ENCODE peak calls at places on chromosomes 7 and 10, in eight cellular contexts. D is SK-N-SH, S is Panc1, E is sigmoid colon, C is K562, U is transverse colon, V is upper lobe of left lung, W is GM23338. Y is an unnamed sample.

GRCh38 chr10:72308320-72308987 is 34.7 kb downstream of the DDIT4 start:
- DNase-seq in D (peak; percentile 78), S (no peak), E (peak; percentile 82), C (peak; percentile 86), U (peak; percentile 63), V (peak; percentile 72), W (no peak), Y (no peak)

GRCh38 chr10:3226960-3227724 is 54.6 kb upstream of the PITRM1 start:
- DNase-seq in D (no peak), S (no peak), E (no peak), C (no peak), U (no peak), V (no peak), W (no peak), Y (no peak)

GRCh38 chr10:80471715-80472233 is 17.7 kb downstream of the TSPAN14 start:
- DNase-seq in D (no peak), S (no peak), E (no peak), C (no peak), U (no peak), V (no peak), W (no peak), Y (no peak)

GRCh38 chr7:95095259-95096122 is 188.1 kb downstream of the PPP1R9A start:
- DNase-seq in D (no peak), S (no peak), E (no peak), C (no peak), U (no peak), V (no peak), W (no peak), Y (no peak)

GRCh38 chr7:103075337-103075918 is 488 bp downstream of the ARMC10 start:
- DNase-seq in D (peak; percentile 89), S (no peak), E (peak; percentile 78), C (peak; percentile 62), U (peak; percentile 56), V (peak; percentile 64), W (peak; percentile 86), Y (peak; percentile 49)

GRCh38 chr7:22980422-22980821 is 33.5 kb downstream of the HYCC1 start:
- DNase-seq in D (no peak), S (no peak), E (no peak), C (no peak), U (no peak), V (no peak), W (no peak), Y (no peak)

GRCh38 chr10:20271490-20271889 is 455.3 kb downstream of the PLXDC2 start:
- DNase-seq in D (peak; percentile 4), S (no peak), E (no peak), C (no peak), U (no peak), V (no peak), W (peak; percentile 34), Y (no peak)

GRCh38 chr10:72098301-72099053 is 10.1 kb upstream of the SPOCK2 start:
- DNase-seq in D (no peak), S (no peak), E (no peak), C (peak; percentile 42), U (no peak), V (no peak), W (no peak), Y (no peak)

GRCh38 chr7:143279186-143280098 is 5.3 kb upstream of the TMEM139 start:
- DNase-seq in D (no peak), S (no peak), E (no peak), C (no peak), U (no peak), V (no peak), W (peak; percentile 48), Y (no peak)

GRCh38 chr7:122302826-122303521 is 1.6 kb downstream of the FEZF1 start:
- DNase-seq in D (no peak), S (no peak), E (no peak), C (no peak), U (no peak), V (no peak), W (no peak), Y (no peak)

GRCh38 chr10:63901916-63902315 is 380.7 kb downstream of the REEP3 start:
- DNase-seq in D (no peak), S (no peak), E (no peak), C (no peak), U (no peak), V (no peak), W (no peak), Y (no peak)

GRCh38 chr7:34143397-34143796 is 238.1 kb downstream of the BMPER start:
- DNase-seq in D (no peak), S (no peak), E (no peak), C (no peak), U (no peak), V (no peak), W (no peak), Y (no peak)

GRCh38 chr7:69052447-69052846 is 545.8 kb upstream of the AUTS2 start:
- DNase-seq in D (no peak), S (no peak), E (no peak), C (no peak), U (no peak), V (no peak), W (no peak), Y (no peak)

GRCh38 chr10:47299989-47300931 is at the start of gene GDF10:
- DNase-seq in D (peak; percentile 73), S (no peak), E (no peak), C (no peak), U (no peak), V (no peak), W (peak; percentile 66), Y (no peak)

GRCh38 chr7:37433166-37433565 is 15.5 kb downstream of the ELMO1 start:
- DNase-seq in D (no peak), S (no peak), E (no peak), C (no peak), U (no peak), V (no peak), W (peak; percentile 55), Y (no peak)

GRCh38 chr10:86863443-86863842 is 94.0 kb downstream of the MMRN2 start:
- DNase-seq in D (no peak), S (no peak), E (no peak), C (no peak), U (no peak), V (no peak), W (no peak), Y (no peak)

GRCh38 chr10:96906864-96907263 is 74.8 kb downstream of the LCOR start:
- DNase-seq in D (no peak), S (no peak), E (no peak), C (no peak), U (no peak), V (no peak), W (no peak), Y (no peak)

GRCh38 chr7:33882040-33882800 is 23.1 kb upstream of the BMPER start:
- DNase-seq in D (no peak), S (no peak), E (peak; percentile 83), C (no peak), U (no peak), V (no peak), W (no peak), Y (no peak)

GRCh38 chr10:78805176-78805575 is 263.6 kb upstream of the ZMIZ1 start:
- DNase-seq in D (peak; percentile 84), S (no peak), E (peak; percentile 83), C (no peak), U (peak; percentile 50), V (peak; percentile 54), W (no peak), Y (no peak)

GRCh38 chr10:103492655-103493261 is 747 bp upstream of the NEURL1 start:
- DNase-seq in D (no peak), S (no peak), E (no peak), C (no peak), U (no peak), V (no peak), W (no peak), Y (no peak)

GRCh38 chr10:103564116-103564501 is 70.6 kb downstream of the NEURL1 start:
- DNase-seq in D (peak; percentile 68), S (no peak), E (peak; percentile 84), C (no peak), U (no peak), V (no peak), W (no peak), Y (no peak)

GRCh38 chr10:113076949-113077348 is 126.9 kb downstream of the TCF7L2 start:
- DNase-seq in D (no peak), S (no peak), E (no peak), C (no peak), U (no peak), V (no peak), W (no peak), Y (no peak)
- TF ChIP-seq POLR2AphosphoS5 in D (no peak), S (no peak), E (peak; percentile 60), C (no peak), U (no peak), V (no peak), W (no peak), Y (no peak)

DNA sequence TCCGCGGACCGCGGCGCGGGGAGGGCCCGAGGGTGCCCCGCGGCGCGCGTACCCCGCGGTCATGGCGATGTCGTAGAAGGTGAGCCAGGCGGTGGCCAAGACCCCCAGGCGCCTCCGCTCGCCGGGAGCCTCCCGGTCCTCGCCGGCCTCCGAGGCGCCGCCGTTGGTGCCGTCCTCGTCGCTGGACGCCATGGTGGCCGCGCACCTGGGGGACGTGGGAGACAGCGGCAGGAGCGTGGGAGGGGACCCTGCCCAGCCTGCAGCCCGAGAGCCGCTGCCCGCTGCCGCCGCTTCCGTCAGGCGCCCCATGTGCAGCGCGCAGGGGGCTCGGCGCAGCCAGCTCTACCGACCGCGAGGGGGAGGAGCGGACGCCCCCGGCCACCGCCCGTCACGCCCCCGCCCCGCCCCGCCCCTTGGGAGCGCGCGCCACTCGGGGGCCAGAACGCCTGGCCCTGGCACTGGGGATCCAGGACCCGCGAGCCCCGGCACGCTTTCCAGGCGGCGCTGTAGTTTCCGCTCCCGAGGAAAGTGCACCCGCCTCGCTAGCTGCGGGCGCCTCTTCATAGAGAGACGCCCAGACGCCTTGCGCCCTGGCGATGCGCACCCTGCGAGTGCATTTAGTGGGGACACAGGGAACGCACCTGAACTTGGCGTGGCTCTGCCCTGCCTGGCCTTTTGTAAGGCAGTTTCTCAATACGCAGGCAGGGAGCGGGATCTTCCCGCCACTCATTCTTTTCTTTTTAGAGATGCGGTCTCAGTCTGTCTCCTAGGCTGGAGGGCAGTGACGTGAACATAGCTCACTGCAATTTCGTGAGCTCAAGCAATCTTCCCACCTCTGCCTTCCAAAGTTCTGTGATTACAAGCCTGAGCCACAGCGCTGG is at the start of gene HACD1:
- DNase-seq in D (peak; percentile 98), S (no peak), E (peak; percentile 87), C (peak; percentile 66), U (peak; percentile 73), V (peak; percentile 79), W (peak; percentile 86), Y (peak; percentile 58)
- TF ChIP-seq POLR2AphosphoS5 in D (peak; percentile 20), S (peak; percentile 49), E (peak; percentile 80), C (no peak), U (peak; percentile 65), V (peak; percentile 32), W (peak; percentile 74), Y (no peak)

GRCh38 chr10:124010024-124010423 is 83.4 kb downstream of the CHST15 start:
- DNase-seq in D (no peak), S (no peak), E (no peak), C (no peak), U (no peak), V (no peak), W (no peak), Y (no peak)
- TF ChIP-seq POLR2AphosphoS5 in D (no peak), S (no peak), E (no peak), C (no peak), U (no peak), V (no peak), W (no peak), Y (no peak)

DNA sequence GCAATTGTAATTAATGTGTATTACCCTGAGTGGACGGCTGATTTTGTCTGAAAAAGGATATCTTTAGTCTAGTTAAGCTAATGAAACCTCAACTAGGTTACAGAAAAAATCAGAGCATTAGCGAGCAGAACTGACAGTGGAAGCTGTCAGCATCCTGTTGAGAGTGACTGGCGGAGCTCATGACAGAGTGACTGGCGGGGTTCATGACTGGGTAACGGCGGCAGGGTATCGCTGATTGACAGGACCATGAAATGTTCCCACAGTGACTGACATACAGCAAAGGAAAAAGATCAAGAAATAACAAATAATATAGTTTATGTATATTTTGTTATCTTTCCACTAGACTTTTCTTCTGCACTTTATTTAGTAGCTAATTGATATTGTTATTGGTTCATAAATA is 202.5 kb upstream of the AGK start:
- DNase-seq in D (no peak), S (no peak), E (no peak), C (no peak), U (no peak), V (no peak), W (no peak), Y (no peak)
- TF ChIP-seq POLR2AphosphoS5 in D (no peak), S (no peak), E (no peak), C (no peak), U (no peak), V (no peak), W (no peak), Y (no peak)

Y was measured in GM12891.